ENCODE peak calls at places on chromosomes 6 and 20, in nine cellular contexts. M, A, D, E, O, F, J, T and I are unnamed samples.

GRCh38 chr20:57647006-57647932 is 27.0 kb upstream of the ZBP1 start:
- DNase-seq in M (no peak), A (no peak), D (peak; percentile 2), E (no peak), O (no peak), F (no peak), J (no peak), T (peak; percentile 11), I (no peak)

GRCh38 chr6:28134015-28134414 is 7.7 kb upstream of the ZKSCAN8 start:
- DNase-seq in M (no peak), A (no peak), D (peak; percentile 16), E (peak; percentile 47), O (no peak), F (no peak), J (peak; percentile 64), T (peak; percentile 18), I (peak; percentile 30)

GRCh38 chr6:3808759-3809514 is 40.2 kb upstream of the FAM50B start:
- DNase-seq in M (no peak), A (peak; percentile 44), D (no peak), E (no peak), O (no peak), F (no peak), J (peak; percentile 97), T (no peak), I (peak; percentile 87)

GRCh38 chr20:62378215-62378614 is 8.7 kb upstream of the RPS21 start:
- DNase-seq in M (no peak), A (no peak), D (no peak), E (no peak), O (no peak), F (no peak), J (no peak), T (no peak), I (no peak)

GRCh38 chr6:126820617-126821016 is 297.9 kb upstream of the RSPO3 start:
- DNase-seq in M (no peak), A (no peak), D (no peak), E (no peak), O (no peak), F (no peak), J (no peak), T (no peak), I (no peak)

GRCh38 chr6:107237992-107238660 is 122.8 kb upstream of the BEND3 start:
- DNase-seq in M (no peak), A (no peak), D (no peak), E (no peak), O (no peak), F (no peak), J (peak; percentile 30), T (no peak), I (no peak)

GRCh38 chr6:106832766-106833510 is 141.6 kb downstream of the CD24 start:
- DNase-seq in M (no peak), A (no peak), D (no peak), E (no peak), O (no peak), F (no peak), J (no peak), T (no peak), I (no peak)

GRCh38 chr6:52253494-52253893 is 9.2 kb upstream of the IL17F start:
- DNase-seq in M (no peak), A (no peak), D (no peak), E (no peak), O (no peak), F (no peak), J (peak; percentile 64), T (no peak), I (no peak)

GRCh38 chr6:160180706-160181105 is 59.1 kb downstream of the SLC22A1 start:
- DNase-seq in M (no peak), A (no peak), D (no peak), E (no peak), O (no peak), F (no peak), J (no peak), T (no peak), I (no peak)

GRCh38 chr20:36848677-36849076 is 27.3 kb upstream of the TLDC2 start:
- DNase-seq in M (no peak), A (no peak), D (no peak), E (no peak), O (no peak), F (no peak), J (no peak), T (no peak), I (no peak)

GRCh38 chr20:36850759-36851158 is 25.2 kb upstream of the TLDC2 start:
- DNase-seq in M (no peak), A (no peak), D (no peak), E (no peak), O (no peak), F (no peak), J (no peak), T (no peak), I (no peak)

GRCh38 chr20:36849333-36850065 is 26.4 kb upstream of the TLDC2 start:
- DNase-seq in M (no peak), A (no peak), D (no peak), E (no peak), O (no peak), F (no peak), J (no peak), T (no peak), I (no peak)

GRCh38 chr20:36852187-36852586 is 23.8 kb upstream of the TLDC2 start:
- DNase-seq in M (no peak), A (no peak), D (no peak), E (no peak), O (no peak), F (no peak), J (peak; percentile 37), T (no peak), I (no peak)

DNA sequence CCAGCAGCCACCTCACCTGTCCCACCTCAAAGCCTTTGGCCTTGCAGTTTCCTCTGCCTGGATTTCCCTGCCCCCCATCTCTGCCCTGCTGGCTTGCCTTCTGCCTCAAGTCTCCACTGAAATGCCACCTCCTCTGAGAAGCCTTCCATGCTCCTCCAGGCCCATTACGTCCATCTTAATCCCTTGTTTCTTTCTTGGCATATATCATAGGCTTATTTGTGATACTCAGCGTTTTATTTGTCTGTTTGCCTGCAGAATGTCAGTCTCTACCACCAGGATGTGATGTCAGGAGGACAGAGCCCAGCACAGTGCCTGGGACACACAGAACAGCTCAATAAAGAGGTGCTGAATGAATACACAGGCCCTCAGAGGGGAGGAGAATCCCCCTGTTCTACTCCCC is 24.4 kb upstream of the TLDC2 start:
- DNase-seq in M (no peak), A (no peak), D (no peak), E (no peak), O (no peak), F (no peak), J (no peak), T (no peak), I (no peak)
- H3K4me1 ChIP-seq in M (no peaks in the 10 kb centered on the region), A (peaks cover 90% of the 10 kb centered on the region), D (peaks cover 77% of the 10 kb centered on the region), E (peaks cover 10% of the 10 kb centered on the region), O (peaks cover 15% of the 10 kb centered on the region), F (peaks cover 14% of the 10 kb centered on the region), J (peaks cover 61% of the 10 kb centered on the region), T (peaks cover 27% of the 10 kb centered on the region), I (peaks cover 11% of the 10 kb centered on the region)

GRCh38 chr20:32035398-32035852 is 16.6 kb upstream of the HCK start:
- DNase-seq in M (no peak), A (no peak), D (no peak), E (no peak), O (no peak), F (no peak), J (no peak), T (no peak), I (no peak)
- H3K4me1 ChIP-seq in M (no peaks in the 10 kb centered on the region), A (peaks cover 29% of the 10 kb centered on the region), D (peaks cover 78% of the 10 kb centered on the region), E (peaks cover 3% of the 10 kb centered on the region), O (no peaks in the 10 kb centered on the region), F (peaks cover 3% of the 10 kb centered on the region), J (peaks cover 7% of the 10 kb centered on the region), T (no peaks in the 10 kb centered on the region), I (no peaks in the 10 kb centered on the region)

GRCh38 chr6:37130704-37131103 is 39.2 kb upstream of the PIM1 start:
- DNase-seq in M (no peak), A (no peak), D (peak; percentile 18), E (no peak), O (peak; percentile 29), F (peak; percentile 64), J (peak; percentile 63), T (no peak), I (no peak)
- H3K4me1 ChIP-seq in M (peaks cover 38% of the 10 kb centered on the region), A (peaks cover 75% of the 10 kb centered on the region), D (peaks cover 55% of the 10 kb centered on the region), E (peaks cover 48% of the 10 kb centered on the region), O (no peaks in the 10 kb centered on the region), F (peaks cover 28% of the 10 kb centered on the region), J (peaks cover 32% of the 10 kb centered on the region), T (peaks cover 30% of the 10 kb centered on the region), I (peaks cover 43% of the 10 kb centered on the region)

GRCh38 chr6:53530346-53530745 is 14.6 kb downstream of the GCLC start:
- DNase-seq in M (no peak), A (peak; percentile 37), D (peak; percentile 43), E (no peak), O (peak; percentile 21), F (no peak), J (peak; percentile 36), T (no peak), I (peak; percentile 6)

GRCh38 chr6:53530780-53531386 is 14.0 kb downstream of the GCLC start:
- DNase-seq in M (no peak), A (no peak), D (no peak), E (peak; percentile 65), O (no peak), F (no peak), J (no peak), T (no peak), I (no peak)

GRCh38 chr6:53527249-53527765 is 17.6 kb downstream of the GCLC start:
- DNase-seq in M (no peak), A (no peak), D (no peak), E (no peak), O (no peak), F (no peak), J (no peak), T (no peak), I (no peak)

GRCh38 chr6:53528107-53528506 is 16.8 kb downstream of the GCLC start:
- DNase-seq in M (no peak), A (no peak), D (no peak), E (no peak), O (no peak), F (no peak), J (no peak), T (no peak), I (no peak)

GRCh38 chr6:53529324-53530036 is 15.4 kb downstream of the GCLC start:
- DNase-seq in M (no peak), A (no peak), D (no peak), E (no peak), O (no peak), F (no peak), J (peak; percentile 45), T (no peak), I (no peak)
- H3K4me1 ChIP-seq in M (peaks cover 24% of the 10 kb centered on the region), A (peaks cover 92% of the 10 kb centered on the region), D (peaks cover 65% of the 10 kb centered on the region), E (peaks cover 77% of the 10 kb centered on the region), O (peaks cover 5% of the 10 kb centered on the region), F (peaks cover 15% of the 10 kb centered on the region), J (peaks cover 27% of the 10 kb centered on the region), T (peaks cover 3% of the 10 kb centered on the region), I (peaks cover 56% of the 10 kb centered on the region)

DNA sequence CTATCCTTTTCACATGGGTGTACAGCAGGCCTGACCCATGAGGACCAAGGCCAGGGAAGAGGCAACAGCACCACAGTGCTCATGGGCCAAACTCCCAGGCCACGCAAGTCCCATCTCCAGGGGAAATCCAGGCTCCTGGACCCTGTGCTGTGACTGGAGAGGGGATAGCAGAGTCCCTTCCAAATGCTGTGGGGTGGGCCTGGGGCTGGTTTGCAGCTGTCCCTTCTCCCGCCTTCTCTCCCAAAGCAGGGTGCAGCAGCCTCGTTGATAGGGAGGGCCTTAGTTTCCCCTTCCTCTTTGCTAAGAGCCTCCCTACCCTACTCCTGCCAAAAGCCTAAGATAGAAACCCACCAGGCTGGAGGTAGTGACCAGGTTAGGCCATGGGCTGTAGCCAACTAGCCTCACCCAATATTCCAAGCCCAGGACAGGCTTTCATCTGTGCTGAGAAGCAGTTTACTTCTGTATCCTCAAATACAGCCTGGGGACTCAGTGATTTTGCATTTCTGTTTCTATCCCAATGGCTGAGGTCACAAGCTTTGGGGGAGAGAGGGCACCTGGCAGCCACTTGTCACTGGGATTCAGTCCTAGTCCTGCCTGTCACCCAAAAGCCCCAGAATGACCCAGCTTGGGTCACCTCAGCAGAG is 1.4 kb downstream of the CTSZ start:
- DNase-seq in M (no peak), A (no peak), D (no peak), E (no peak), O (no peak), F (no peak), J (no peak), T (no peak), I (no peak)
- H3K4me1 ChIP-seq in M (peaks cover 14% of the 10 kb centered on the region), A (peaks cover 62% of the 10 kb centered on the region), D (peaks cover 67% of the 10 kb centered on the region), E (peaks cover 12% of the 10 kb centered on the region), O (no peaks in the 10 kb centered on the region), F (peaks cover 32% of the 10 kb centered on the region), J (peaks cover 14% of the 10 kb centered on the region), T (peaks cover 1% of the 10 kb centered on the region), I (peaks cover 12% of the 10 kb centered on the region)